ENCODE peak calls at places on chromosome 11, in eight cellular contexts. T is neural progenitor cell, U is hepatocyte, V is GM23248, G is endothelial cell of umbilical vein, Z is PC-9, L is PC-3, B is fibroblast of lung. W is an unnamed sample.

GRCh38 chr11:3990406-3990805 is 104.2 kb upstream of the RRM1 start:
- DNase-seq in Z (no peak), B (no peak), L (no peak), T (no peak), V (no peak), U (no peak), G (no peak), W (no peak)

GRCh38 chr11:106398396-106399074 is 321.1 kb downstream of the AASDHPPT start:
- DNase-seq in Z (no peak), G (no peak), B (peak; percentile 63), V (peak; percentile 70), L (peak; percentile 69), T (no peak), U (peak; percentile 14), W (no peak)

GRCh38 chr11:78138281-78138680 is 1.1 kb downstream of the ALG8 start:
- DNase-seq in Z (no peak), L (peak; percentile 54), U (no peak), B (no peak), T (no peak), G (no peak), V (peak; percentile 20), W (no peak)

GRCh38 chr11:36594316-36594989 is at the start of gene IFTAP:
- DNase-seq in T (peak; percentile 92), Z (peak; percentile 64), U (peak; percentile 88), B (peak; percentile 91), L (peak; percentile 92), V (peak; percentile 93), G (peak; percentile 94), W (peak; percentile 90)

GRCh38 chr11:106507645-106508306 is 430.3 kb downstream of the AASDHPPT start:
- DNase-seq in T (no peak), L (no peak), B (no peak), U (no peak), V (no peak), G (no peak), Z (no peak), W (no peak)

GRCh38 chr11:1504581-1505290 is 18.2 kb upstream of the MOB2 start:
- DNase-seq in U (no peak), L (no peak), G (no peak), V (no peak), Z (no peak), B (no peak), T (no peak), W (no peak)

GRCh38 chr11:35126000-35126878 is 12.7 kb upstream of the CD44 start:
- DNase-seq in U (no peak), L (no peak), B (no peak), V (peak; percentile 7), Z (no peak), T (no peak), G (no peak), W (no peak)

GRCh38 chr11:110990316-110990715 is 255.2 kb upstream of the POU2AF2 start:
- DNase-seq in L (no peak), U (no peak), T (no peak), Z (no peak), G (no peak), V (peak; percentile 43), B (no peak), W (no peak)

GRCh38 chr11:111911563-111912401 is at the start of gene CRYAB:
- DNase-seq in Z (peak; percentile 48), V (peak; percentile 98), B (peak; percentile 84), U (peak; percentile 88), T (peak; percentile 34), L (peak; percentile 61), G (no peak), W (peak; percentile 93)

GRCh38 chr11:43505171-43505570 is 146.5 kb downstream of the TTC17 start:
- DNase-seq in L (no peak), T (no peak), V (peak; percentile 7), U (no peak), G (no peak), B (no peak), Z (no peak), W (no peak)

GRCh38 chr11:43511959-43512358 is 153.2 kb downstream of the TTC17 start:
- DNase-seq in Z (no peak), U (no peak), G (no peak), L (no peak), B (no peak), T (no peak), V (no peak), W (no peak)

GRCh38 chr11:43504316-43504950 is 145.7 kb downstream of the TTC17 start:
- DNase-seq in Z (peak; percentile 11), B (peak; percentile 7), G (no peak), T (peak; percentile 67), U (no peak), V (peak; percentile 60), L (peak; percentile 53), W (peak; percentile 18)

GRCh38 chr11:43507171-43507570 is 148.5 kb downstream of the TTC17 start:
- DNase-seq in L (no peak), G (no peak), V (no peak), T (no peak), B (no peak), Z (no peak), U (no peak), W (no peak)

GRCh38 chr11:43508511-43508918 is 149.8 kb downstream of the TTC17 start:
- DNase-seq in L (peak; percentile 45), U (peak; percentile 37), T (no peak), Z (no peak), B (peak; percentile 51), G (no peak), V (peak; percentile 93), W (peak; percentile 77)
- H2AFZ ChIP-seq in L (no peak overlapping the region), U (no peak overlapping the region), T (no peak overlapping the region), Z (no peak overlapping the region), B (no peak overlapping the region), G (no peak overlapping the region), V (no peak overlapping the region), W (peak overlapping the region; percentile 54)

DNA sequence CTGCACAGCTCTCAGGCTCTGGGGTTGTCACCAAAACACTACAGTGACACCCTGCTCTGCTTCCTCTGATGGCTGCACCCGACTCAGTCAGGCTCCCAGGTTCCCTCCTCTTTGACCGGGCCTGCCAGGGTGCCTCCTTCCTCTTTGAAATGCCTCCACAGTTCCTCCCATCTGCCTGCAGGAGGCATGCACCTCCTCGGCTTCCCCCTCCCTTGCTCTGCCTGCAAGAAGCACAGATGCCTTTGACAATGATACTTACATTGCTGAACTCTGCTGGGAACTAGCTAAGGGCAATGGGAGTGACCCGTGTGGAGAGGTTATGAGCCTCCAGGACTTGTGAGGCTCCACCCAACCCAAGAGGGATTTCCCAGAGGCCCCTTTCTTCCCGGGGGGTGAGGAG is 674.1 kb downstream of the OPCML start:
- DNase-seq in Z (no peak), U (peak; percentile 42), T (peak; percentile 37), L (no peak), G (no peak), B (peak; percentile 39), V (peak; percentile 65), W (peak; percentile 42)
- H2AFZ ChIP-seq in Z (no peak overlapping the region), U (no peak overlapping the region), T (no peak overlapping the region), L (no peak overlapping the region), G (no peak overlapping the region), B (no peak overlapping the region), V (no peak overlapping the region), W (peak overlapping the region; percentile 25)

GRCh38 chr11:65053826-65054503 is 4.4 kb downstream of the NAALADL1 start:
- DNase-seq in T (no peak), U (no peak), B (no peak), V (no peak), L (no peak), G (no peak), Z (no peak), W (no peak)
- H2AFZ ChIP-seq in T (no peak overlapping the region), U (no peak overlapping the region), B (no peak overlapping the region), V (no peak overlapping the region), L (no peak overlapping the region), G (no peak overlapping the region), Z (no peak overlapping the region), W (no peak overlapping the region)

DNA sequence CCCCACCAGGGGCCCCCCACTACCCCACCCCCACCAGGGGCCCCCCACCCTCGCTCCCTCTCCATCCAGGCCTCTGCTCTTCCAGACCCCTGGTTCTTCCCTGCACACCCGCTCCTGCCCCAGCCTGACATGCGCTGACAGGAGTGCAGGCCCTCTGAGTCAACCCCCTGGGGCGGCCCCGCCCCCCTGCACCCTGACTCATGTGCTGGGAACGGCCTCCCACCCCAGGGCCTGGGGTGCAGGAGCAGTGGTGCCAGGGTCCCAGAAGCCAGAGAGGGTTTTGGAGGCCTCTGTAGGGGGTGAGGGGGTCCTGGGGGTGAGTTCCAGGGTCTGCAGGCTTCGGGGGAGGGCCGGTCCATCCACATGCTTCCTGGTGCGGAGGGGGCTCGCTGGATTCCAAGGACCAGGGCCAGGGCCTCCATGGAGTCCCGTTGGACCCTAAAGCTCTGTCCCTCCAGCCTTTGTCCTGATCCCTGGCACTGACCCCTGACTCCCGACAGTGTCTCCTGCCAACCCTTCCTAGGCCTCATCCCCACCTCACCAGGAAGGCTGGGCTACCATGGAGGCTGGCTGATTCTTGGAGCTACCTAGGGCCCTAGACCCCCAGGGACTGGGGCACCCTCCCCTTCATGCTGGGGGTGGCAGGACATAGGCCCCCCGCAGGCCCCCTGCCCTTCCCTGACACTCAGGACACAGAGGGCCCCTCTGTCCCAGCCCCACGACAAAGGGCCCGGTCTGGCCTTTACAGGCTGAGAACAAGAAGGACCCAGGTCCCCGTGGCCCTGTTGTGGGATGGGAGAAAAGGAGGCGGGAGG is 583 bp upstream of the PKP3 start:
- DNase-seq in L (peak; percentile 94), V (peak; percentile 91), T (no peak), G (no peak), B (peak; percentile 76), Z (peak; percentile 92), U (peak; percentile 90), W (peak; percentile 92)
- H2AFZ ChIP-seq in L (peak overlapping the region; percentile 43), V (no peak overlapping the region), T (peak overlapping the region; percentile 91), G (no peak overlapping the region), B (no peak overlapping the region), Z (no peak overlapping the region), U (peak overlapping the region; percentile 55), W (no peak overlapping the region)

W was measured in mammary epithelial cell.